ENCODE peak calls at places on chromosome 22, in four cellular contexts. L is CD4-positive, alpha-beta memory T cell; U is substantia nigra; J is heart left ventricle. F is an unnamed sample.

GRCh38 chr22:36528336-36528735 is 630 bp downstream of the EIF3D start:
- DNase-seq in L (no peak), U (no peak), J (no peak), F (no peak)

GRCh38 chr22:39348909-39349505 is 784 bp upstream of the SYNGR1 start:
- DNase-seq in L (no peak), U (no peak), J (peak), F (no peak)

GRCh38 chr22:44437493-44438015 is 60.5 kb downstream of the RTL6 start:
- DNase-seq in L (no peak), U (no peak), J (no peak), F (no peak)

GRCh38 chr22:36384766-36385400 is 2.9 kb downstream of the MYH9 start:
- DNase-seq in L (peak), U (no peak), J (no peak), F (peak)

GRCh38 chr22:47162865-47163264 is 400.4 kb downstream of the TBC1D22A start:
- DNase-seq in L (no peak), U (no peak), J (no peak), F (no peak)

GRCh38 chr22:47051435-47052175 is 289.2 kb downstream of the TBC1D22A start:
- DNase-seq in L (no peak), U (no peak), J (no peak), F (no peak)

GRCh38 chr22:12601870-12602779 is 2925.9 kb upstream of the OR11H1 start:
- DNase-seq in L (peak), U (no peak), J (no peak), F (no peak)

GRCh38 chr22:20615021-20615420 is 107.6 kb downstream of the MED15 start:
- DNase-seq in L (no peak), U (no peak), J (no peak), F (no peak)

GRCh38 chr22:36860821-36861659 is at the start of gene NCF4:
- DNase-seq in L (peak), U (peak), J (peak), F (no peak)

GRCh38 chr22:36244522-36245391 is 5.4 kb upstream of the APOL2 start:
- DNase-seq in L (no peak), U (no peak), J (peak), F (no peak)

GRCh38 chr22:31646186-31647019 is 15.6 kb downstream of the PISD start:
- DNase-seq in L (no peak), U (no peak), J (no peak), F (no peak)

GRCh38 chr22:43526117-43526655 is 114.4 kb downstream of the MPPED1 start:
- DNase-seq in L (no peak), U (no peak), J (no peak), F (no peak)

GRCh38 chr22:38832005-38832978 is 11.5 kb downstream of the NPTXR start:
- DNase-seq in L (no peak), U (no peak), J (no peak), F (no peak)

GRCh38 chr22:21876486-21877176 is 9.2 kb upstream of the MAPK1 start:
- DNase-seq in L (no peak), U (no peak), J (no peak), F (no peak)

GRCh38 chr22:38310518-38311330 is 6.5 kb downstream of the CSNK1E start:
- DNase-seq in L (no peak), U (no peak), J (peak), F (no peak)

GRCh38 chr22:46829140-46829891 is 66.9 kb downstream of the TBC1D22A start:
- DNase-seq in L (no peak), U (no peak), J (no peak), F (no peak)

GRCh38 chr22:31271026-31271425 is 21.3 kb downstream of the PIK3IP1 start:
- DNase-seq in L (no peak), U (no peak), J (no peak), F (no peak)

GRCh38 chr22:34502821-34503220 is 563.1 kb upstream of the ISX start:
- DNase-seq in L (no peak), U (no peak), J (no peak), F (no peak)

F was measured in naive thymus-derived CD4-positive, alpha-beta T cell.